ENCODE peak calls at places on chromosomes 11 and 22, in eight cellular contexts. J is heart left ventricle, Z is uterus, Q is K562, D is breast epithelium, E is A549, L is tibial nerve, A is body of pancreas. H is an unnamed sample.

GRCh38 chr22:38729946-38730345 is 24.2 kb downstream of the GTPBP1 start:
- DNase-seq in J (no peak), Z (no peak), Q (no peak), D (no peak), E (no peak), L (no peak), A (peak), H (no peak)

GRCh38 chr11:1503708-1504104 is 17.1 kb upstream of the MOB2 start:
- DNase-seq in J (peak), Z (no peak), Q (no peak), D (no peak), E (no peak), L (no peak), A (no peak), H (no peak)

GRCh38 chr11:35178862-35179261 is 39.9 kb downstream of the CD44 start:
- DNase-seq in J (no peak), Z (no peak), Q (no peak), D (no peak), E (no peak), L (no peak), A (no peak), H (no peak)

GRCh38 chr11:128886401-128887119 is 4.6 kb upstream of the KCNJ5 start:
- DNase-seq in J (no peak), Z (no peak), Q (no peak), D (no peak), E (no peak), L (no peak), A (peak), H (no peak)

GRCh38 chr11:28296426-28296825 is 188.2 kb downstream of the METTL15 start:
- DNase-seq in J (no peak), Z (no peak), Q (no peak), D (no peak), E (no peak), L (no peak), A (no peak), H (no peak)

GRCh38 chr11:30106222-30106621 is 89.4 kb upstream of the KCNA4 start:
- DNase-seq in J (no peak), Z (no peak), Q (no peak), D (no peak), E (no peak), L (no peak), A (no peak), H (no peak)

GRCh38 chr11:47213985-47214564 is 699 bp upstream of the DDB2 start:
- DNase-seq in J (peak), Z (peak), Q (no peak), D (peak), E (peak), L (peak), A (peak), H (peak)

GRCh38 chr11:60939301-60939700 is 12.7 kb downstream of the SLC15A3 start:
- DNase-seq in J (no peak), Z (no peak), Q (no peak), D (no peak), E (no peak), L (no peak), A (no peak), H (no peak)

GRCh38 chr22:40200795-40201194 is 23.1 kb downstream of the TNRC6B start:
- DNase-seq in J (no peak), Z (no peak), Q (no peak), D (no peak), E (no peak), L (no peak), A (no peak), H (no peak)

GRCh38 chr22:44460287-44461082 is 37.5 kb downstream of the RTL6 start:
- DNase-seq in J (no peak), Z (no peak), Q (no peak), D (no peak), E (no peak), L (no peak), A (peak), H (no peak)

GRCh38 chr22:47452184-47452583 is 689.7 kb downstream of the TBC1D22A start:
- DNase-seq in J (no peak), Z (no peak), Q (peak), D (no peak), E (peak), L (no peak), A (no peak), H (no peak)

GRCh38 chr11:45097721-45098493 is 48.5 kb upstream of the PRDM11 start:
- DNase-seq in J (peak), Z (peak), Q (peak), D (peak), E (no peak), L (peak), A (peak), H (no peak)

GRCh38 chr11:75557649-75558494 is 4.2 kb upstream of the SERPINH1 start:
- DNase-seq in J (peak), Z (peak), Q (no peak), D (no peak), E (no peak), L (peak), A (no peak), H (no peak)

GRCh38 chr22:48838376-48838775 is 989.3 kb downstream of the BRD1 start:
- DNase-seq in J (no peak), Z (no peak), Q (no peak), D (no peak), E (no peak), L (no peak), A (no peak), H (no peak)

GRCh38 chr11:70524096-70524922 is 126.0 kb downstream of the CTTN start:
- DNase-seq in J (no peak), Z (no peak), Q (no peak), D (no peak), E (no peak), L (no peak), A (no peak), H (no peak)

GRCh38 chr11:75583710-75584658 is 21.9 kb downstream of the SERPINH1 start:
- DNase-seq in J (peak), Z (peak), Q (peak), D (no peak), E (no peak), L (peak), A (peak), H (peak)

GRCh38 chr22:38863531-38864131 is 8.4 kb downstream of the CBX6 start:
- DNase-seq in J (no peak), Z (no peak), Q (no peak), D (peak), E (no peak), L (no peak), A (no peak), H (no peak)

GRCh38 chr11:46674463-46675287 is 25.7 kb downstream of the ARHGAP1 start:
- DNase-seq in J (peak), Z (no peak), Q (no peak), D (no peak), E (no peak), L (no peak), A (no peak), H (no peak)

GRCh38 chr22:45671051-45671782 is 417 bp upstream of the ATXN10 start:
- DNase-seq in J (peak), Z (peak), Q (no peak), D (no peak), E (no peak), L (no peak), A (no peak), H (no peak)

GRCh38 chr11:34840736-34841386 is 75.3 kb downstream of the APIP start:
- DNase-seq in J (no peak), Z (no peak), Q (peak), D (no peak), E (no peak), L (no peak), A (peak), H (peak)

GRCh38 chr22:22086501-22087158 is 104.0 kb upstream of the TOP3B start:
- DNase-seq in J (no peak), Z (no peak), Q (no peak), D (no peak), E (no peak), L (no peak), A (no peak), H (no peak)

GRCh38 chr11:1520209-1520986 is 33.8 kb upstream of the MOB2 start:
- DNase-seq in J (no peak), Z (no peak), Q (peak), D (no peak), E (no peak), L (no peak), A (no peak), H (no peak)

GRCh38 chr11:121833970-121834369 is 282.0 kb downstream of the BLID start:
- DNase-seq in J (no peak), Z (no peak), Q (no peak), D (no peak), E (no peak), L (no peak), A (no peak), H (no peak)

GRCh38 chr11:71279916-71280645 is 27.7 kb upstream of the SHANK2 start:
- DNase-seq in J (no peak), Z (no peak), Q (no peak), D (peak), E (no peak), L (no peak), A (no peak), H (no peak)

GRCh38 chr11:86955674-86956522 is 703 bp upstream of the FZD4 start:
- DNase-seq in J (peak), Z (peak), Q (peak), D (peak), E (peak), L (peak), A (peak), H (peak)

GRCh38 chr11:76799061-76799804 is 16.1 kb downstream of the TSKU start:
- DNase-seq in J (peak), Z (peak), Q (peak), D (peak), E (peak), L (peak), A (peak), H (peak)
- TF ChIP-seq POLR2A in J (peak), Z (no peak), Q (peak), D (no peak), E (no peak), L (no peak), A (no peak), H (no peak)

DNA sequence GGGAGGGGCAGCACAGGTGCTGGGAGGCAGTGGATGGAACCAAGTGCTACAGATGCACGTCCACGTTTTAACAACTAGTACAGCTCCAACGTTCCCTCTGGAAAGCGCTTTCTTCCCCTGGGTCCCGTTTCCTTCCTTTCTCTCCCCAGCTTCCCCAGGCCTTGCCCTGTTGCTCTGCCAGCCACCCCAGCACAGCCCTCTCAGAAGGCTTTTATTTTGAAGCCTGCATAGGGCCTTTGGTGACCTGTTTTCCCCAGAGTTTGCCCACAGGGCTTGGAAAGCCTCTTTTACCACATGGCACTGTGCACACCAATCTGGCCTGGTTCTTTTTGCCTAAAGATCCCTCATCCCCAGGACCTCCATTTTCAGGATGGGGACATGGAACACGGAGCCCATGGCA is 13.9 kb upstream of the NCF4 start:
- DNase-seq in J (no peak), Z (no peak), Q (no peak), D (no peak), E (no peak), L (no peak), A (no peak), H (no peak)
- TF ChIP-seq POLR2A in J (no peak), Z (no peak), Q (no peak), D (no peak), E (no peak), L (no peak), A (no peak), H (no peak)

DNA sequence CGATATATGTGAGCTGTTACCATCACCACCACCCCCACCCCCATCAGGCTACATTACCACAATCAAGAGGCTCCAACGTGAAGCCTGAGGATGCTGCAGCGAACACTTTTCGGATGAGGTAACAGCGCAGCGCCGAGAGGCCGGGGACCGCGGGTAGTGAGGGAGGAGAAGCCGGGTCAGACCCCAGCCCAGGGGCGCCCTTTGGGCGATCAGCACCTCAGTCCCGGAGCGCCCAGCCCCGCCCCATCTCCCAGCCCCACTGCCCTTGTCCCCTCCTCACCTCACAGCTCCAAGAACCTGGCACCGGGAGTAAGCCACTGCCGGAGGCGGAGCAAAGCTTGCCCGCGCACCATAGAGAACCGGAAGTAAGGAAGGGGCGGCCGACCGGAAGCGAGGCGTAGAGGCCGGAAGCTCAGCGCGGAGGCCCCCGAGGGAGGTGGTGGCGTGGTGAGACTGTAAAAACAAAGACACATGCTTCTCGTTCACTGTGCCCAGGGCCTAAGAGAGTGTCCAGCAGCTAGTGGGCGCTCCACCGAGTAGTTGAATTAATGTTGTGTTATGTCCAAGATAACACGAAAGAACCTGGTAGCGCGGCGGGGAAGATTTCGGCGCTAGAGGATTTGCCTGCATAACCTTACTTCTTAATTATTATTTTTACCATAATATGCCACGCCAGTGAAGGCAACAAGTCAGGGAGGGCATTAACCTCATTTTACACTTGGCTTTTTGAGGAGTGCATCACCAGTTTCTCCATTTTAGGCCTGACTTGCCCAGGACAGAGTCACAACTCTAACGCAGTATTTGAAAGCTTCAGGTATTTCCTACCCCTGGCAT is at the start of gene THOC5:
- DNase-seq in J (peak), Z (peak), Q (peak), D (peak), E (peak), L (peak), A (peak), H (peak)
- TF ChIP-seq POLR2A in J (no peak), Z (peak), Q (peak), D (peak), E (peak), L (peak), A (peak), H (peak)

DNA sequence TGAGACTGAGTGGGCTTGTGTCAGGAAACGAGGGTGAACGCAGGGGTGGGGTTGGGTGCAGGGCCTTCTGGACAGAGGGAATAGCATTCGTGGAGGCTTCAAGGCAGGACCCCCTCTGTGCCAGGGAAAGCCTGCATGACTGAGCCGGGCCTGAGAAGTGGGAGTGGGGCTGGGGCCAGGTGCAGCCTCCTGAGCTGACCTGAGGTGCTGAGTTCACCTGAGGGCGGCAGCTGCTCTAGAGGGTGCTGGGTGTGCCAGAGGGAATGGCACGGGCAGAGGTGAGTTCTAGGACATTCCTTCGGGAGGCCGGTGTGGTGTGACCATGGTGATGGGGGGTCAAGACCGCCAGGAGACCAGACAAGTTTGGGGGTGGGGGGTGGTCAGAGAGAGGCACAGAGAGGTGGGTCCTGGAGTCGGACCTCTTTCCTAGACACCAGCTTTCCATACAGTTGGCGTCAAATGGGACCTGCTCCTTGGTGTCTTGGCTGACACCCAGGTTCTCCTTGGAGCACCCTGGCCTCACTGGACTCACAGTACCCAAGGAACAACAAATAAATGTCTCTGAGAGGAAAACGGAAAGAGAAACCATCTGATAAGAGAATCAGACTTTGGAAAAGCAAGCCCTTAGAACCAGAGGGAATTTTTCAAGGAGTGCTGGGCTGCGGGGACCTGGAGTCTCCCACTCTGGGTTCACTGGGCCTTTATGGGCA is 7.7 kb downstream of the MPPED1 start:
- DNase-seq in J (peak), Z (no peak), Q (no peak), D (no peak), E (no peak), L (no peak), A (no peak), H (no peak)
- TF ChIP-seq POLR2A in J (no peak), Z (no peak), Q (no peak), D (no peak), E (no peak), L (no peak), A (no peak), H (no peak)

GRCh38 chr11:78574386-78575381 is at the start of gene NARS2:
- DNase-seq in J (peak), Z (peak), Q (peak), D (peak), E (peak), L (peak), A (peak), H (peak)
- TF ChIP-seq POLR2A in J (peak), Z (peak), Q (peak), D (peak), E (peak), L (peak), A (peak), H (peak)

DNA sequence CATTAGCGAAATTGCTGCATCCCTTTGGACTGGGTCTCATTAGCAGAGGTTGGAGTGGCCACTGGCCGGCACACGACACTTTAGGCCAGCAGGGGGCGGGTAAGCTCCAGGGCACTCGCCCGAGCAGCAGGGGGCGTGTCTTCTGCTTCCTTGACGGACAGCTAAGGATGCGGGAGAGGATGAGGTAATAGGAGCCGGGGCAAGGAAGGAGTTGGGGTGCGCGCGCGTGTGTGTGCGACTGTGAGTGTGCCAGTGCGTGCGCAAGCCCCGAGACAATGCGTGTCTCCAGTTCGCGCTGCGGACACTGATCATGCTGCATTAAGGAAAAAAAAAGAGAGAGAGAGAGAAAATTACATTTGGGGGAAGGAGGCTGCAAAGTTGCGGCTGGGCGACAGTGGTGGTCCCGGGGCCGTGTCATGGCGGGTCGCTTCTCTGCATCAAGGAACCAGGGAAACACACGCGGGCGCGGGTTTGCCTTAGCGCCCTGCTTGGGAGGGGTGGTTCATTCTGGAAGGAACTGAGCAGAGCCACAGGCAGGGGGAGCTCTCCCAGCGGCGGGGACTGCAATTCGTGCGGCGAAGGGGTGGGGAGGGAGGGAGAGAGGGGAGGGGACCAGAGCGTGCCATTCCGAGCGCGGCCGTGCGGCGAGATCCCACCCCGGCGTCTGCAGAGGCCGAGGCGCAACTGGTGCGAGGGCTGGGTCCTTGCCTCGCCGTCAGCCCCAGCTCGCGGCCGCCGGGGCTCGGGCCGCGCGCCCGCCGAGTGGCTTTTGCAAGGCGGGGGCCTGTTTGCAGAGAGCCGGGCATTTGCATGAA is at the start of gene DTX4:
- DNase-seq in J (peak), Z (peak), Q (peak), D (peak), E (peak), L (peak), A (peak), H (peak)
- TF ChIP-seq POLR2A in J (peak), Z (no peak), Q (no peak), D (no peak), E (peak), L (no peak), A (peak), H (peak)

DNA sequence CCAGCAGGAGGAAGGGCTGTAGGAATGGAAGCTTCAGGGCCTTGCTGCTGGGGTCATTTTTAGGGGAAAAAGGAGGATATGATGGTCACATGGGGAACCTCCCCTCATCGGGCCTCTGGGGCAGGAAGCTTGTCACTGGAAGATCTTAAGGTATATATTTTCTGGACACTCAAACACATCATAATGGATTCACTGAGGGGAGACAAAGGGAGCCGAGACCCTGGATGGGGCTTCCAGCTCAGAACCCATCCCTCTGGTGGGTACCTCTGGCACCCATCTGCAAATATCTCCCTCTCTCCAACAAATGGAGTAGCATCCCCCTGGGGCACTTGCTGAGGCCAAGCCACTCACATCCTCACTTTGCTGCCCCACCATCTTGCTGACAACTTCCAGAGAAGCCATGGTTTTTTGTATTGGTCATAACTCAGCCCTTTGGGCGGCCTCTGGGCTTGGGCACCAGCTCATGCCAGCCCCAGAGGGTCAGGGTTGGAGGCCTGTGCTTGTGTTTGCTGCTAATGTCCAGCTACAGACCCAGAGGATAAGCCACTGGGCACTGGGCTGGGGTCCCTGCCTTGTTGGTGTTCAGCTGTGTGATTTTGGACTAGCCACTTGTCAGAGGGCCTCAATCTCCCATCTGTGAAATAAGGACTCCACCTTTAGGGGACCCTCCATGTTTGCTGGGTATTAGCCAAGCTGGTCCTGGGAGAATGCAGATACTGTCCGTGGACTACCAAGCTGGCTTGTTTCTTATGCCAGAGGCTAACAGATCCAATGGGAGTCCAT is 14.1 kb downstream of the IL10RA start:
- DNase-seq in J (no peak), Z (no peak), Q (no peak), D (no peak), E (no peak), L (no peak), A (no peak), H (no peak)
- TF ChIP-seq POLR2A in J (no peak), Z (no peak), Q (no peak), D (no peak), E (no peak), L (no peak), A (no peak), H (peak)

GRCh38 chr11:74466916-74467885 is at the start of gene KCNE3:
- DNase-seq in J (peak), Z (peak), Q (peak), D (no peak), E (no peak), L (no peak), A (peak), H (no peak)
- TF ChIP-seq POLR2A in J (peak), Z (no peak), Q (no peak), D (no peak), E (no peak), L (no peak), A (peak), H (no peak)

H was measured in GM12892.